ENCODE peak calls at places on chromosomes 6 and 20, in five cellular contexts. One of them, this sample, is unnamed.
A peak's percentile ranks its signal among the peaks of the same experiment; 100 is the strongest.

GRCh38 chr20:59299961-59300340 is 460 bp upstream of the EDN3 start:
- DNase-seq in HFFc6: no peak
- DNase-seq in colonic mucosa: peak; percentile 82
- DNase-seq in nephron progenitor cell: peak; percentile 21
- DNase-seq in AG10803: no peak
- DNase-seq in this sample: no peak

GRCh38 chr6:121504227-121504626 is 68.8 kb downstream of the GJA1 start:
- DNase-seq in HFFc6: peak; percentile 75
- DNase-seq in colonic mucosa: no peak
- DNase-seq in nephron progenitor cell: no peak
- DNase-seq in AG10803: peak; percentile 84
- DNase-seq in this sample: no peak

GRCh38 chr6:29941916-29942274 is 437 bp upstream of the HLA-A start:
- DNase-seq in HFFc6: no peak
- DNase-seq in colonic mucosa: no peak
- DNase-seq in nephron progenitor cell: no peak
- DNase-seq in AG10803: no peak
- DNase-seq in this sample: no peak

GRCh38 chr20:14332796-14333345 is 4.5 kb downstream of the FLRT3 start:
- DNase-seq in HFFc6: no peak
- DNase-seq in colonic mucosa: no peak
- DNase-seq in nephron progenitor cell: no peak
- DNase-seq in AG10803: no peak
- DNase-seq in this sample: no peak

GRCh38 chr6:131163886-131164285 is 28.6 kb downstream of the AKAP7 start:
- DNase-seq in HFFc6: no peak
- DNase-seq in colonic mucosa: no peak
- DNase-seq in nephron progenitor cell: no peak
- DNase-seq in AG10803: no peak
- DNase-seq in this sample: no peak

GRCh38 chr20:1327241-1327653 is 1.7 kb downstream of the SDCBP2 start:
- DNase-seq in HFFc6: peak; percentile 45
- DNase-seq in colonic mucosa: peak; percentile 61
- DNase-seq in nephron progenitor cell: no peak
- DNase-seq in AG10803: peak; percentile 63
- DNase-seq in this sample: no peak

GRCh38 chr6:33276864-33277662 is at the start of gene B3GALT4:
- DNase-seq in HFFc6: peak; percentile 58
- DNase-seq in colonic mucosa: peak; percentile 93
- DNase-seq in nephron progenitor cell: peak; percentile 87
- DNase-seq in AG10803: peak; percentile 61
- DNase-seq in this sample: no peak

GRCh38 chr20:15143478-15143877 is 806.1 kb upstream of the FLRT3 start:
- DNase-seq in HFFc6: no peak
- DNase-seq in colonic mucosa: no peak
- DNase-seq in nephron progenitor cell: no peak
- DNase-seq in AG10803: no peak
- DNase-seq in this sample: no peak

GRCh38 chr20:52191132-52191435 is 495 bp downstream of the ZFP64 start:
- DNase-seq in HFFc6: no peak
- DNase-seq in colonic mucosa: peak; percentile 67
- DNase-seq in nephron progenitor cell: no peak
- DNase-seq in AG10803: no peak
- DNase-seq in this sample: no peak

GRCh38 chr6:139764498-139764986 is 390.1 kb upstream of the CITED2 start:
- DNase-seq in HFFc6: peak; percentile 97
- DNase-seq in colonic mucosa: no peak
- DNase-seq in nephron progenitor cell: no peak
- DNase-seq in AG10803: peak; percentile 99
- DNase-seq in this sample: no peak

GRCh38 chr6:75621846-75622245 is 20.2 kb downstream of the SENP6 start:
- DNase-seq in HFFc6: no peak
- DNase-seq in colonic mucosa: no peak
- DNase-seq in nephron progenitor cell: no peak
- DNase-seq in AG10803: no peak
- DNase-seq in this sample: no peak

GRCh38 chr6:139486476-139486799 is 112.0 kb upstream of the CITED2 start:
- DNase-seq in HFFc6: no peak
- DNase-seq in colonic mucosa: no peak
- DNase-seq in nephron progenitor cell: no peak
- DNase-seq in AG10803: no peak
- DNase-seq in this sample: no peak

GRCh38 chr6:36345681-36346417 is 9.2 kb upstream of the BNIP5 start:
- DNase-seq in HFFc6: no peak
- DNase-seq in colonic mucosa: no peak
- DNase-seq in nephron progenitor cell: no peak
- DNase-seq in AG10803: no peak
- DNase-seq in this sample: no peak

GRCh38 chr20:24987244-24987643 is 5.3 kb downstream of the APMAP start:
- DNase-seq in HFFc6: no peak
- DNase-seq in colonic mucosa: no peak
- DNase-seq in nephron progenitor cell: no peak
- DNase-seq in AG10803: no peak
- DNase-seq in this sample: no peak

GRCh38 chr6:74651948-74652347 is 553.9 kb downstream of the COL12A1 start:
- DNase-seq in HFFc6: no peak
- DNase-seq in colonic mucosa: no peak
- DNase-seq in nephron progenitor cell: no peak
- DNase-seq in AG10803: peak; percentile 79
- DNase-seq in this sample: peak; percentile 53

DNA sequence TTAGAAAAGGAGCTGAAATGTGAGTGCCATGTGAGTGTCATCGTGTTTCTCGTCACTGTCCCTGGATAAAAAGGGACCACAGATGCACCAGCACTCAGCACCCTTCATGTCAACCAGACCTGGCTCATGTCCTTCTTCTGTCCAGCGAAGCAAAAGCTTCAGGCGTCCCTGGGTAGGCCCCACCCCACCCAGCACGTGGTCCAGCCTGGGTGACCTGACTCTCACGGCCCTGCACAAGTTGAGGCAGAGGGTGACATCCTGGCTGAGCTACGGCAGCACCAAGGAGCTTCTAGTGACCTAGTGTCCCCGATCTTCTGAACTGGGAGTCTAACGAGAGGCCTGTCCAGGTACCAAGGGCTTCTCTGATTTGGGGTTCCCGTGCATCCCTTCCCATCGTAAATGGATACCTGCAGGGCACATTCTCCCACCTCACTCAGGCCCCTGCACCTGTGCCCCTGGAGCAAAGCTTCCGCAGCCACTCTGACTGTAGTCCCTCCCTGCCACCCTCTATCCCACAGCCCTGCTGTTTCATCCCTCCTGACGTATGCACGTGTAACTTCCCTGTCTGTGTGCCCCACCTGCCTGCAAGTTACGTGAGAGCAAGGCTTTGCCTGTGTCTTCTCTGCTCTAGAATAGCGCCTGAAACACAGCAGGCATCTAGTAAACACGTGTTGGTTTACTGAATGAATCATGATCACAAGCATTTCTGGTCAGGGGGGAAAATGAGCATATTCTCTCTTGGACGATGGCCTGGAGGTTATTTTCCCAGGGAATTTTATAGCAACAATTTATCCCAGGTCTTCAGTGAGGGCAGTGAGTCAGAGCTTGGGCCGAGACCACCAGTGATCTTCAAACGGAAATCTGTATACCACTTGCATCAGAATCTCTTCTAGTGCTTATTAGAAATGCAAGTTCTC is 38.0 kb downstream of the PSMG4 start:
- DNase-seq in HFFc6: no peak
- DNase-seq in colonic mucosa: no peak
- DNase-seq in nephron progenitor cell: no peak
- DNase-seq in AG10803: no peak
- DNase-seq in this sample: no peak
- TF ChIP-seq CTCF in HFFc6: no peak
- TF ChIP-seq CTCF in colonic mucosa: no peak
- TF ChIP-seq CTCF in nephron progenitor cell: no peak
- TF ChIP-seq CTCF in AG10803: no peak
- TF ChIP-seq CTCF in this sample: no peak

DNA sequence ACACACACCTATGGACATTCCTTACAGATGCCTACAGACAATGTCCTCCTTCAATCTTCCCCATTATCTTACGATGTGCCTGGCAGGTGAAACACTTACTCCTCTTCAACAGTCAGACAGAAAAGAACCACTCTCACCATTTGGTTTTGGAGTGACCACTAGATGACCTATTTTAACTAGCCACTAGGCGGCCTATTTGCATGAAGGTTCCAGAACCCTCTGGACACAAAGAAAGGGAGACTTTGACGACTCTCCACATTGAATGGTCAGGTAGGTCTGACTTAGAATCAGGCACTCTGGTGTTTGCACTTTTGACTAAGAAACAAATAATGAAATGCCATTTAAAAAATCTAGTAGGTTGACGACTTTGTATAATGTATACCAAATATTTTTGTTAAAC is 42.0 kb downstream of the PNLDC1 start:
- DNase-seq in HFFc6: peak; percentile 23
- DNase-seq in colonic mucosa: no peak
- DNase-seq in nephron progenitor cell: no peak
- DNase-seq in AG10803: no peak
- DNase-seq in this sample: no peak
- TF ChIP-seq CTCF in HFFc6: peak; percentile 74
- TF ChIP-seq CTCF in colonic mucosa: no peak
- TF ChIP-seq CTCF in nephron progenitor cell: peak; percentile 34
- TF ChIP-seq CTCF in AG10803: peak; percentile 42
- TF ChIP-seq CTCF in this sample: peak; percentile 30

GRCh38 chr20:34753706-34754461 is 49.7 kb downstream of the TP53INP2 start:
- DNase-seq in HFFc6: no peak
- DNase-seq in colonic mucosa: no peak
- DNase-seq in nephron progenitor cell: no peak
- DNase-seq in AG10803: peak; percentile 68
- DNase-seq in this sample: peak; percentile 24
- TF ChIP-seq CTCF in HFFc6: peak; percentile 33
- TF ChIP-seq CTCF in colonic mucosa: no peak
- TF ChIP-seq CTCF in nephron progenitor cell: no peak
- TF ChIP-seq CTCF in AG10803: peak; percentile 17
- TF ChIP-seq CTCF in this sample: no peak

GRCh38 chr20:36717657-36718056 is 28.2 kb downstream of the NDRG3 start:
- DNase-seq in HFFc6: peak; percentile 2
- DNase-seq in colonic mucosa: no peak
- DNase-seq in nephron progenitor cell: no peak
- DNase-seq in AG10803: peak; percentile 9
- DNase-seq in this sample: no peak
- TF ChIP-seq CTCF in HFFc6: peak; percentile 30
- TF ChIP-seq CTCF in colonic mucosa: no peak
- TF ChIP-seq CTCF in nephron progenitor cell: no peak
- TF ChIP-seq CTCF in AG10803: peak; percentile 33
- TF ChIP-seq CTCF in this sample: peak; percentile 18

DNA sequence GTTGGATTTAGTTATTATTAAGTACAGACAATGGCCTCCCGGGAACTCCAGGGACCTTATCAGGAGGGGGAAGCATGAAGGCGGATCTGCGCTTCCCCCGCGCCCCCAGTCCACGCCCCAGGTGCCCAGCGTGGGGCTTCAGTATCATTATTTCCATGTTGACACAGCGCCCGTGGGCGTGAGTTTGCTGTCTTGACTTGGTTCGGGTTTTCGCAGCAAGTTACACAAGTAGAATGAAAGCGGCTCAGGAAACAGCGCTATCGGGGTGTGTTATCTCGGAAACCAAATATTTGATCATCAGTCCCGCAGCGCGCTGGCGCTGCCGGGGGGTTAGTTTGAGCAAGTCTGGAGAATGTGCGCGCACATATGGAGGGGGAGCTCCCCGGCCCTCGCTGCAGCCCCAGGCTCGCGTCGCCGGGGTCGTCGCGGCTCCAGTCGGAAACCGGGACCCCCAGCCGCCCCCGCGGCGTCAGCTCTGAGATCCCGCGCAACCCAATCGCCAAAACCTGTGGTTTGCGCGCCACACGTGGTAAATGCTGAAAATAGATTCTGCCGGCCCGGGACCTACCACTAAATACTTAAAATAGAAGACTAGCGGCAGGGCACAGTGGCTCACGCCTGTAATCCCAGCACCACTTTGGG is 2.2 kb downstream of the BMP7 start:
- DNase-seq in HFFc6: no peak
- DNase-seq in colonic mucosa: no peak
- DNase-seq in nephron progenitor cell: no peak
- DNase-seq in AG10803: no peak
- DNase-seq in this sample: no peak
- TF ChIP-seq CTCF in HFFc6: no peak
- TF ChIP-seq CTCF in colonic mucosa: no peak
- TF ChIP-seq CTCF in nephron progenitor cell: no peak
- TF ChIP-seq CTCF in AG10803: no peak
- TF ChIP-seq CTCF in this sample: no peak

GRCh38 chr6:168032383-168032760 is 34.9 kb downstream of the KIF25 start:
- DNase-seq in HFFc6: peak; percentile 75
- DNase-seq in colonic mucosa: peak; percentile 18
- DNase-seq in nephron progenitor cell: no peak
- DNase-seq in AG10803: peak; percentile 80
- DNase-seq in this sample: peak; percentile 22
- TF ChIP-seq CTCF in HFFc6: peak; percentile 58
- TF ChIP-seq CTCF in colonic mucosa: no peak
- TF ChIP-seq CTCF in nephron progenitor cell: no peak
- TF ChIP-seq CTCF in AG10803: peak; percentile 72
- TF ChIP-seq CTCF in this sample: peak; percentile 52

DNA sequence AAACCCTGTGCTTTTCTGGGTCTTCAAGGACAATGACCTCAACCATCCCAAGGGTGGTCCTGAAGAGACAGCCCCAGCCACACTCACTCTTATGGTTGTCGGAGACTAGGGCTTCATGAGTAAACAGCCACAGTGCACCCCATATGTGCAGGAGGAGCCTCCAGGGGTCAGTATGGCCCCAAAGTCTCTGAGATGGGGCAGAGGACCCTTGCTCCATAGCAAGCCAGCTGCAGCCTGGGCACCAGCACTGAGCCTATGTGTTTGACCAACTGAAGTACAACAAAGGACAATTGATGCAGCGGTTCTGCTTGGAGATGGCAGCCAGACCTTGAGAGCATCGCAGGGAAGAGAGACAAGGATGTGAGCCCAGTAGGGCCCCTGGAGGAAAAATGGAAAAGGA is 112.2 kb downstream of the LRFN2 start:
- DNase-seq in HFFc6: no peak
- DNase-seq in colonic mucosa: no peak
- DNase-seq in nephron progenitor cell: no peak
- DNase-seq in AG10803: no peak
- DNase-seq in this sample: no peak
- TF ChIP-seq CTCF in HFFc6: no peak
- TF ChIP-seq CTCF in colonic mucosa: no peak
- TF ChIP-seq CTCF in nephron progenitor cell: no peak
- TF ChIP-seq CTCF in AG10803: no peak
- TF ChIP-seq CTCF in this sample: no peak

DNA sequence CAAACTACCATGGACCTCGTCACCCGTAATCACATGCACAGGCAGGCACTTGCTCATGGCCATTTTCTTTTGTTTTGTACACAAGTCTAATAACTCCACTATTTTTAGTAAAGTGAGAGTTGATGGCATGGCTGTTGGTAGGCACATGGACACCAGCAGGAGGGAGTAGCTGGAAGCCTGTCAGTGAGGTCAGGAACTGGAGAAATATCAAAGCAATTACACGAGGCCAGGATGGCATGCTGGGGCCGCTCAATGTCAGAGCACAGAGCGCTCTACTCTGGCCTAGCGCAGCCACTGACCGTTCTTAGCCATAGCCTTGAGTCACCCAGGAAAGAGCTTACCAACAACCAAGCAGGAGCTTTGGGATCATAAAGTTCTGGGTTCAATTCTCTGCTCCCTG is 36.1 kb upstream of the GTSF1L start:
- DNase-seq in HFFc6: no peak
- DNase-seq in colonic mucosa: no peak
- DNase-seq in nephron progenitor cell: no peak
- DNase-seq in AG10803: no peak
- DNase-seq in this sample: no peak
- TF ChIP-seq CTCF in HFFc6: no peak
- TF ChIP-seq CTCF in colonic mucosa: no peak
- TF ChIP-seq CTCF in nephron progenitor cell: no peak
- TF ChIP-seq CTCF in AG10803: no peak
- TF ChIP-seq CTCF in this sample: no peak